ENCODE peak calls at places on chromosomes 16 and 17, in eight cellular contexts. One of them, this sample, is unnamed.

GRCh38 chr16:4200000-4200780 is 41.7 kb downstream of the SRL start:
- DNase-seq in foreskin fibroblast: peak; percentile 38
- DNase-seq in fibroblast of the conjunctiva: no peak
- DNase-seq in activated CD4-positive, alpha-beta memory T cell treated with anti-CD3 and anti-CD28 coated beads for 36 hours: peak; percentile 50
- DNase-seq in stimulated activated CD4-positive, alpha-beta T cell treated with anti-CD3 and anti-CD28 coated beads, Interleukin-1b, Interleukin-23, amount 100 ng/mL, for 1 hour: no peak
- DNase-seq in astrocyte of the spinal cord: peak; percentile 50
- DNase-seq in activated T-helper 1 cell treated with anti-CD3 and anti-CD28 coated beads, Interleukin-12 subunit alpha, Interleukin-12 subunit beta, Interleukin-2, Interleukin-4 antibody, amounts not matched to agents 30 ng/mL and 10 ng/mL and 1 ng/mL, durations not matched to agents 14 hours and 24 hours and 36 hours: no peak
- DNase-seq in KBM-7: peak; percentile 83
- DNase-seq in this sample: no peak

GRCh38 chr17:42964161-42964932 is at the start of gene AARSD1:
- DNase-seq in stimulated activated CD4-positive, alpha-beta T cell treated with anti-CD3 and anti-CD28 coated beads, Interleukin-1b, Interleukin-23, amount 100 ng/mL, for 1 hour: peak; percentile 61
- DNase-seq in activated T-helper 1 cell treated with anti-CD3 and anti-CD28 coated beads, Interleukin-12 subunit alpha, Interleukin-12 subunit beta, Interleukin-2, Interleukin-4 antibody, amounts not matched to agents 30 ng/mL and 10 ng/mL and 1 ng/mL, durations not matched to agents 14 hours and 24 hours and 36 hours: peak; percentile 90
- DNase-seq in fibroblast of the conjunctiva: peak; percentile 80
- DNase-seq in KBM-7: peak; percentile 94
- DNase-seq in activated CD4-positive, alpha-beta memory T cell treated with anti-CD3 and anti-CD28 coated beads for 36 hours: peak; percentile 96
- DNase-seq in astrocyte of the spinal cord: peak; percentile 95
- DNase-seq in foreskin fibroblast: peak; percentile 91
- DNase-seq in this sample: peak; percentile 83

GRCh38 chr17:35082073-35082657 is 18.7 kb upstream of the RFFL start:
- DNase-seq in activated CD4-positive, alpha-beta memory T cell treated with anti-CD3 and anti-CD28 coated beads for 36 hours: no peak
- DNase-seq in astrocyte of the spinal cord: peak; percentile 77
- DNase-seq in foreskin fibroblast: peak; percentile 78
- DNase-seq in fibroblast of the conjunctiva: no peak
- DNase-seq in activated T-helper 1 cell treated with anti-CD3 and anti-CD28 coated beads, Interleukin-12 subunit alpha, Interleukin-12 subunit beta, Interleukin-2, Interleukin-4 antibody, amounts not matched to agents 30 ng/mL and 10 ng/mL and 1 ng/mL, durations not matched to agents 14 hours and 24 hours and 36 hours: no peak
- DNase-seq in stimulated activated CD4-positive, alpha-beta T cell treated with anti-CD3 and anti-CD28 coated beads, Interleukin-1b, Interleukin-23, amount 100 ng/mL, for 1 hour: no peak
- DNase-seq in KBM-7: no peak
- DNase-seq in this sample: peak; percentile 30

GRCh38 chr17:15398736-15399331 is 57.4 kb upstream of the TEKT3 start:
- DNase-seq in activated CD4-positive, alpha-beta memory T cell treated with anti-CD3 and anti-CD28 coated beads for 36 hours: no peak
- DNase-seq in activated T-helper 1 cell treated with anti-CD3 and anti-CD28 coated beads, Interleukin-12 subunit alpha, Interleukin-12 subunit beta, Interleukin-2, Interleukin-4 antibody, amounts not matched to agents 30 ng/mL and 10 ng/mL and 1 ng/mL, durations not matched to agents 14 hours and 24 hours and 36 hours: no peak
- DNase-seq in stimulated activated CD4-positive, alpha-beta T cell treated with anti-CD3 and anti-CD28 coated beads, Interleukin-1b, Interleukin-23, amount 100 ng/mL, for 1 hour: no peak
- DNase-seq in fibroblast of the conjunctiva: no peak
- DNase-seq in foreskin fibroblast: peak; percentile 69
- DNase-seq in KBM-7: peak; percentile 29
- DNase-seq in astrocyte of the spinal cord: peak; percentile 44
- DNase-seq in this sample: no peak

GRCh38 chr17:1488826-1489275 is 3.6 kb downstream of the MYO1C start:
- DNase-seq in KBM-7: no peak
- DNase-seq in activated CD4-positive, alpha-beta memory T cell treated with anti-CD3 and anti-CD28 coated beads for 36 hours: no peak
- DNase-seq in stimulated activated CD4-positive, alpha-beta T cell treated with anti-CD3 and anti-CD28 coated beads, Interleukin-1b, Interleukin-23, amount 100 ng/mL, for 1 hour: no peak
- DNase-seq in astrocyte of the spinal cord: no peak
- DNase-seq in fibroblast of the conjunctiva: no peak
- DNase-seq in activated T-helper 1 cell treated with anti-CD3 and anti-CD28 coated beads, Interleukin-12 subunit alpha, Interleukin-12 subunit beta, Interleukin-2, Interleukin-4 antibody, amounts not matched to agents 30 ng/mL and 10 ng/mL and 1 ng/mL, durations not matched to agents 14 hours and 24 hours and 36 hours: no peak
- DNase-seq in foreskin fibroblast: no peak
- DNase-seq in this sample: no peak

GRCh38 chr17:71628306-71628705 is 492.5 kb upstream of the SOX9 start:
- DNase-seq in stimulated activated CD4-positive, alpha-beta T cell treated with anti-CD3 and anti-CD28 coated beads, Interleukin-1b, Interleukin-23, amount 100 ng/mL, for 1 hour: no peak
- DNase-seq in activated CD4-positive, alpha-beta memory T cell treated with anti-CD3 and anti-CD28 coated beads for 36 hours: no peak
- DNase-seq in KBM-7: no peak
- DNase-seq in foreskin fibroblast: no peak
- DNase-seq in astrocyte of the spinal cord: peak; percentile 11
- DNase-seq in activated T-helper 1 cell treated with anti-CD3 and anti-CD28 coated beads, Interleukin-12 subunit alpha, Interleukin-12 subunit beta, Interleukin-2, Interleukin-4 antibody, amounts not matched to agents 30 ng/mL and 10 ng/mL and 1 ng/mL, durations not matched to agents 14 hours and 24 hours and 36 hours: no peak
- DNase-seq in fibroblast of the conjunctiva: no peak
- DNase-seq in this sample: no peak

GRCh38 chr16:31138621-31139578 is 3.4 kb upstream of the PRSS8 start:
- DNase-seq in astrocyte of the spinal cord: peak; percentile 43
- DNase-seq in activated T-helper 1 cell treated with anti-CD3 and anti-CD28 coated beads, Interleukin-12 subunit alpha, Interleukin-12 subunit beta, Interleukin-2, Interleukin-4 antibody, amounts not matched to agents 30 ng/mL and 10 ng/mL and 1 ng/mL, durations not matched to agents 14 hours and 24 hours and 36 hours: no peak
- DNase-seq in KBM-7: no peak
- DNase-seq in fibroblast of the conjunctiva: peak; percentile 9
- DNase-seq in activated CD4-positive, alpha-beta memory T cell treated with anti-CD3 and anti-CD28 coated beads for 36 hours: no peak
- DNase-seq in foreskin fibroblast: peak; percentile 44
- DNase-seq in stimulated activated CD4-positive, alpha-beta T cell treated with anti-CD3 and anti-CD28 coated beads, Interleukin-1b, Interleukin-23, amount 100 ng/mL, for 1 hour: no peak
- DNase-seq in this sample: peak; percentile 80

GRCh38 chr17:958712-959451 is 20.7 kb downstream of the NXN start:
- DNase-seq in activated CD4-positive, alpha-beta memory T cell treated with anti-CD3 and anti-CD28 coated beads for 36 hours: no peak
- DNase-seq in KBM-7: no peak
- DNase-seq in astrocyte of the spinal cord: no peak
- DNase-seq in activated T-helper 1 cell treated with anti-CD3 and anti-CD28 coated beads, Interleukin-12 subunit alpha, Interleukin-12 subunit beta, Interleukin-2, Interleukin-4 antibody, amounts not matched to agents 30 ng/mL and 10 ng/mL and 1 ng/mL, durations not matched to agents 14 hours and 24 hours and 36 hours: no peak
- DNase-seq in fibroblast of the conjunctiva: no peak
- DNase-seq in foreskin fibroblast: no peak
- DNase-seq in stimulated activated CD4-positive, alpha-beta T cell treated with anti-CD3 and anti-CD28 coated beads, Interleukin-1b, Interleukin-23, amount 100 ng/mL, for 1 hour: no peak
- DNase-seq in this sample: no peak

GRCh38 chr16:70348991-70349390 is 2.3 kb downstream of the DDX19A start:
- DNase-seq in foreskin fibroblast: no peak
- DNase-seq in activated T-helper 1 cell treated with anti-CD3 and anti-CD28 coated beads, Interleukin-12 subunit alpha, Interleukin-12 subunit beta, Interleukin-2, Interleukin-4 antibody, amounts not matched to agents 30 ng/mL and 10 ng/mL and 1 ng/mL, durations not matched to agents 14 hours and 24 hours and 36 hours: no peak
- DNase-seq in activated CD4-positive, alpha-beta memory T cell treated with anti-CD3 and anti-CD28 coated beads for 36 hours: no peak
- DNase-seq in astrocyte of the spinal cord: no peak
- DNase-seq in KBM-7: no peak
- DNase-seq in fibroblast of the conjunctiva: peak; percentile 35
- DNase-seq in stimulated activated CD4-positive, alpha-beta T cell treated with anti-CD3 and anti-CD28 coated beads, Interleukin-1b, Interleukin-23, amount 100 ng/mL, for 1 hour: no peak
- DNase-seq in this sample: no peak

GRCh38 chr16:45454-45853 is 8.0 kb downstream of the POLR3K start:
- DNase-seq in stimulated activated CD4-positive, alpha-beta T cell treated with anti-CD3 and anti-CD28 coated beads, Interleukin-1b, Interleukin-23, amount 100 ng/mL, for 1 hour: no peak
- DNase-seq in activated CD4-positive, alpha-beta memory T cell treated with anti-CD3 and anti-CD28 coated beads for 36 hours: no peak
- DNase-seq in fibroblast of the conjunctiva: no peak
- DNase-seq in KBM-7: no peak
- DNase-seq in activated T-helper 1 cell treated with anti-CD3 and anti-CD28 coated beads, Interleukin-12 subunit alpha, Interleukin-12 subunit beta, Interleukin-2, Interleukin-4 antibody, amounts not matched to agents 30 ng/mL and 10 ng/mL and 1 ng/mL, durations not matched to agents 14 hours and 24 hours and 36 hours: no peak
- DNase-seq in astrocyte of the spinal cord: no peak
- DNase-seq in foreskin fibroblast: no peak
- DNase-seq in this sample: no peak

GRCh38 chr17:77223642-77224420 is 83.1 kb downstream of the SEC14L1 start:
- DNase-seq in foreskin fibroblast: no peak
- DNase-seq in astrocyte of the spinal cord: no peak
- DNase-seq in stimulated activated CD4-positive, alpha-beta T cell treated with anti-CD3 and anti-CD28 coated beads, Interleukin-1b, Interleukin-23, amount 100 ng/mL, for 1 hour: no peak
- DNase-seq in activated CD4-positive, alpha-beta memory T cell treated with anti-CD3 and anti-CD28 coated beads for 36 hours: no peak
- DNase-seq in activated T-helper 1 cell treated with anti-CD3 and anti-CD28 coated beads, Interleukin-12 subunit alpha, Interleukin-12 subunit beta, Interleukin-2, Interleukin-4 antibody, amounts not matched to agents 30 ng/mL and 10 ng/mL and 1 ng/mL, durations not matched to agents 14 hours and 24 hours and 36 hours: no peak
- DNase-seq in KBM-7: no peak
- DNase-seq in fibroblast of the conjunctiva: no peak
- DNase-seq in this sample: no peak

GRCh38 chr17:82605939-82606600 is 42.2 kb downstream of the WDR45B start:
- DNase-seq in activated CD4-positive, alpha-beta memory T cell treated with anti-CD3 and anti-CD28 coated beads for 36 hours: no peak
- DNase-seq in activated T-helper 1 cell treated with anti-CD3 and anti-CD28 coated beads, Interleukin-12 subunit alpha, Interleukin-12 subunit beta, Interleukin-2, Interleukin-4 antibody, amounts not matched to agents 30 ng/mL and 10 ng/mL and 1 ng/mL, durations not matched to agents 14 hours and 24 hours and 36 hours: no peak
- DNase-seq in fibroblast of the conjunctiva: no peak
- DNase-seq in KBM-7: no peak
- DNase-seq in astrocyte of the spinal cord: no peak
- DNase-seq in stimulated activated CD4-positive, alpha-beta T cell treated with anti-CD3 and anti-CD28 coated beads, Interleukin-1b, Interleukin-23, amount 100 ng/mL, for 1 hour: no peak
- DNase-seq in foreskin fibroblast: no peak
- DNase-seq in this sample: no peak

GRCh38 chr17:74345433-74346241 is 16.0 kb downstream of the BTBD17 start:
- DNase-seq in activated T-helper 1 cell treated with anti-CD3 and anti-CD28 coated beads, Interleukin-12 subunit alpha, Interleukin-12 subunit beta, Interleukin-2, Interleukin-4 antibody, amounts not matched to agents 30 ng/mL and 10 ng/mL and 1 ng/mL, durations not matched to agents 14 hours and 24 hours and 36 hours: no peak
- DNase-seq in activated CD4-positive, alpha-beta memory T cell treated with anti-CD3 and anti-CD28 coated beads for 36 hours: no peak
- DNase-seq in astrocyte of the spinal cord: no peak
- DNase-seq in stimulated activated CD4-positive, alpha-beta T cell treated with anti-CD3 and anti-CD28 coated beads, Interleukin-1b, Interleukin-23, amount 100 ng/mL, for 1 hour: no peak
- DNase-seq in foreskin fibroblast: no peak
- DNase-seq in fibroblast of the conjunctiva: no peak
- DNase-seq in KBM-7: no peak
- DNase-seq in this sample: no peak